ENCODE peak calls at places on chromosome 12, in four cellular contexts. One of them, this sample, is unnamed.

GRCh38 chr12:82745807-82746206 is 59.1 kb downstream of the TMTC2 start:
- DNase-seq in transverse colon: no peak
- DNase-seq in HCT116: no peak
- DNase-seq in neural progenitor cell: no peak
- DNase-seq in this sample: no peak

GRCh38 chr12:115404761-115405470 is 720.9 kb upstream of the TBX3 start:
- DNase-seq in transverse colon: no peak
- DNase-seq in HCT116: no peak
- DNase-seq in neural progenitor cell: no peak
- DNase-seq in this sample: no peak

GRCh38 chr12:20120296-20120695 is 248.0 kb upstream of the PDE3A start:
- DNase-seq in transverse colon: no peak
- DNase-seq in HCT116: no peak
- DNase-seq in neural progenitor cell: no peak
- DNase-seq in this sample: no peak

GRCh38 chr12:6444031-6444430 is 724 bp upstream of the CD27 start:
- DNase-seq in transverse colon: no peak
- DNase-seq in HCT116: no peak
- DNase-seq in neural progenitor cell: no peak
- DNase-seq in this sample: no peak

GRCh38 chr12:53820503-53820902 is 68.7 kb upstream of the CISTR start:
- DNase-seq in transverse colon: no peak
- DNase-seq in HCT116: no peak
- DNase-seq in neural progenitor cell: no peak
- DNase-seq in this sample: no peak

GRCh38 chr12:120089105-120089504 is 27.4 kb downstream of the RAB35 start:
- DNase-seq in transverse colon: no peak
- DNase-seq in HCT116: no peak
- DNase-seq in neural progenitor cell: no peak
- DNase-seq in this sample: no peak

GRCh38 chr12:103779410-103780092 is 61.5 kb downstream of the NT5DC3 start:
- DNase-seq in transverse colon: no peak
- DNase-seq in HCT116: no peak
- DNase-seq in neural progenitor cell: no peak
- DNase-seq in this sample: no peak

GRCh38 chr12:6362383-6362782 is 13.0 kb downstream of the SCNN1A start:
- DNase-seq in transverse colon: no peak
- DNase-seq in HCT116: no peak
- DNase-seq in neural progenitor cell: no peak
- DNase-seq in this sample: no peak

GRCh38 chr12:76008438-76008837 is 23.1 kb downstream of the PHLDA1 start:
- DNase-seq in transverse colon: no peak
- DNase-seq in HCT116: no peak
- DNase-seq in neural progenitor cell: no peak
- DNase-seq in this sample: no peak

GRCh38 chr12:6867407-6868210 is at the start of gene TPI1:
- DNase-seq in transverse colon: peak; percentile 90
- DNase-seq in HCT116: no peak
- DNase-seq in neural progenitor cell: peak; percentile 90
- DNase-seq in this sample: peak; percentile 88

GRCh38 chr12:40152783-40153383 is 47.0 kb upstream of the SLC2A13 start:
- DNase-seq in transverse colon: peak; percentile 59
- DNase-seq in HCT116: peak; percentile 24
- DNase-seq in neural progenitor cell: peak; percentile 50
- DNase-seq in this sample: peak; percentile 74

GRCh38 chr12:88111074-88111652 is 30.7 kb downstream of the CEP290 start:
- DNase-seq in transverse colon: no peak
- DNase-seq in HCT116: peak; percentile 38
- DNase-seq in neural progenitor cell: peak; percentile 8
- DNase-seq in this sample: peak; percentile 22

GRCh38 chr12:20629414-20630156 is 65.5 kb upstream of the SLCO1C1 start:
- DNase-seq in transverse colon: peak; percentile 31
- DNase-seq in HCT116: no peak
- DNase-seq in neural progenitor cell: no peak
- DNase-seq in this sample: no peak

GRCh38 chr12:113247123-113248045 is 26.1 kb downstream of the TPCN1 start:
- DNase-seq in transverse colon: no peak
- DNase-seq in HCT116: no peak
- DNase-seq in neural progenitor cell: no peak
- DNase-seq in this sample: no peak

GRCh38 chr12:67909681-67910080 is 79.6 kb upstream of the IFNG-AS1 start:
- DNase-seq in transverse colon: no peak
- DNase-seq in HCT116: no peak
- DNase-seq in neural progenitor cell: no peak
- DNase-seq in this sample: no peak

GRCh38 chr12:58309806-58310205 is 368.4 kb downstream of the ATP23 start:
- DNase-seq in transverse colon: no peak
- DNase-seq in HCT116: no peak
- DNase-seq in neural progenitor cell: no peak
- DNase-seq in this sample: no peak

GRCh38 chr12:28568709-28569108 is 378.5 kb downstream of the CCDC91 start:
- DNase-seq in transverse colon: no peak
- DNase-seq in HCT116: no peak
- DNase-seq in neural progenitor cell: no peak
- DNase-seq in this sample: no peak

GRCh38 chr12:116397148-116397547 is 119.7 kb upstream of the MED13L start:
- DNase-seq in transverse colon: no peak
- DNase-seq in HCT116: no peak
- DNase-seq in neural progenitor cell: no peak
- DNase-seq in this sample: no peak

GRCh38 chr12:94671917-94672316 is 21.6 kb upstream of the TMCC3 start:
- DNase-seq in transverse colon: no peak
- DNase-seq in HCT116: no peak
- DNase-seq in neural progenitor cell: no peak
- DNase-seq in this sample: no peak

GRCh38 chr12:115394498-115395220 is 710.7 kb upstream of the TBX3 start:
- DNase-seq in transverse colon: no peak
- DNase-seq in HCT116: no peak
- DNase-seq in neural progenitor cell: no peak
- DNase-seq in this sample: no peak

GRCh38 chr12:25364529-25365339 is 114.0 kb upstream of the KRAS start:
- DNase-seq in transverse colon: no peak
- DNase-seq in HCT116: no peak
- DNase-seq in neural progenitor cell: no peak
- DNase-seq in this sample: peak; percentile 84

GRCh38 chr12:39618701-39619100 is 902 bp downstream of the ABCD2 start:
- DNase-seq in transverse colon: no peak
- DNase-seq in HCT116: no peak
- DNase-seq in neural progenitor cell: no peak
- DNase-seq in this sample: no peak

GRCh38 chr12:51863921-51864700 is 15.6 kb upstream of the FIGNL2 start:
- DNase-seq in transverse colon: no peak
- DNase-seq in HCT116: no peak
- DNase-seq in neural progenitor cell: peak; percentile 92
- DNase-seq in this sample: no peak

GRCh38 chr12:115451785-115452736 is 768.1 kb upstream of the TBX3 start:
- DNase-seq in transverse colon: no peak
- DNase-seq in HCT116: no peak
- DNase-seq in neural progenitor cell: peak; percentile 93
- DNase-seq in this sample: peak; percentile 35

GRCh38 chr12:84658877-84659276 is 253.7 kb downstream of the SLC6A15 start:
- DNase-seq in transverse colon: no peak
- DNase-seq in HCT116: no peak
- DNase-seq in neural progenitor cell: peak; percentile 10
- DNase-seq in this sample: peak; percentile 67

GRCh38 chr12:95583933-95584332 is 32.7 kb upstream of the USP44 start:
- DNase-seq in transverse colon: no peak
- DNase-seq in HCT116: peak; percentile 8
- DNase-seq in neural progenitor cell: no peak
- DNase-seq in this sample: no peak

GRCh38 chr12:118292836-118293235 is 79.9 kb downstream of the TAOK3 start:
- DNase-seq in transverse colon: no peak
- DNase-seq in HCT116: no peak
- DNase-seq in neural progenitor cell: no peak
- DNase-seq in this sample: no peak

GRCh38 chr12:29216797-29217583 is 67.9 kb downstream of the FAR2 start:
- DNase-seq in transverse colon: no peak
- DNase-seq in HCT116: no peak
- DNase-seq in neural progenitor cell: no peak
- DNase-seq in this sample: no peak

GRCh38 chr12:124441443-124442190 is 125.8 kb downstream of the NCOR2 start:
- DNase-seq in transverse colon: no peak
- DNase-seq in HCT116: no peak
- DNase-seq in neural progenitor cell: no peak
- DNase-seq in this sample: no peak
- H3K4me3 ChIP-seq in transverse colon: no peak overlapping the region
- H3K4me3 ChIP-seq in HCT116: no peak overlapping the region
- H3K4me3 ChIP-seq in neural progenitor cell: no peak overlapping the region
- H3K4me3 ChIP-seq in this sample: no peak overlapping the region

GRCh38 chr12:50536831-50537537 is 32.2 kb downstream of the DIP2B start:
- DNase-seq in transverse colon: no peak
- DNase-seq in HCT116: no peak
- DNase-seq in neural progenitor cell: no peak
- DNase-seq in this sample: no peak

GRCh38 chr12:50538178-50538577 is 33.4 kb downstream of the DIP2B start:
- DNase-seq in transverse colon: no peak
- DNase-seq in HCT116: no peak
- DNase-seq in neural progenitor cell: no peak
- DNase-seq in this sample: no peak

GRCh38 chr12:50541139-50541538 is 36.4 kb downstream of the DIP2B start:
- DNase-seq in transverse colon: no peak
- DNase-seq in HCT116: no peak
- DNase-seq in neural progenitor cell: no peak
- DNase-seq in this sample: no peak

GRCh38 chr12:50533971-50534370 is 29.2 kb downstream of the DIP2B start:
- DNase-seq in transverse colon: no peak
- DNase-seq in HCT116: no peak
- DNase-seq in neural progenitor cell: no peak
- DNase-seq in this sample: no peak

DNA sequence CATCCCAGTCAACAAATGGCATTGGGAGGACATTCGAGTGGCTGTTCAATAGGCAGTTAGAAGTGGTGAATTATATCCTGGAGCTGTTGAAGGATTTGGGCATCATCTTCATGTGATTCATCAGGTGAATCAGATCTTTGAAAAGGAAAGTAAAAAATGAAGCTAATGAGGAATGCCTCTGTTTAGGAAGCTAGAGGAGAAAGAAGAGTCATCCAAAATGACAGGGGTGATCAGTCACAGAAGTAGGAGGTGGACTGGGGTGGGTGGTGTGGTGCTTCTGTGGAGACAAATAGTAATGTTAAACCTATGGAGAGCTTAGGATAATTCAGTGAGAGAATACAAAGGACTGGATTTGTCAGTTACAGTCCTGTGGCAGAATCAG is 32.7 kb downstream of the DIP2B start:
- DNase-seq in transverse colon: no peak
- DNase-seq in HCT116: peak; percentile 56
- DNase-seq in neural progenitor cell: peak; percentile 18
- DNase-seq in this sample: no peak
- H3K4me3 ChIP-seq in transverse colon: no peak overlapping the region
- H3K4me3 ChIP-seq in HCT116: no peak overlapping the region
- H3K4me3 ChIP-seq in neural progenitor cell: no peak overlapping the region
- H3K4me3 ChIP-seq in this sample: no peak overlapping the region

DNA sequence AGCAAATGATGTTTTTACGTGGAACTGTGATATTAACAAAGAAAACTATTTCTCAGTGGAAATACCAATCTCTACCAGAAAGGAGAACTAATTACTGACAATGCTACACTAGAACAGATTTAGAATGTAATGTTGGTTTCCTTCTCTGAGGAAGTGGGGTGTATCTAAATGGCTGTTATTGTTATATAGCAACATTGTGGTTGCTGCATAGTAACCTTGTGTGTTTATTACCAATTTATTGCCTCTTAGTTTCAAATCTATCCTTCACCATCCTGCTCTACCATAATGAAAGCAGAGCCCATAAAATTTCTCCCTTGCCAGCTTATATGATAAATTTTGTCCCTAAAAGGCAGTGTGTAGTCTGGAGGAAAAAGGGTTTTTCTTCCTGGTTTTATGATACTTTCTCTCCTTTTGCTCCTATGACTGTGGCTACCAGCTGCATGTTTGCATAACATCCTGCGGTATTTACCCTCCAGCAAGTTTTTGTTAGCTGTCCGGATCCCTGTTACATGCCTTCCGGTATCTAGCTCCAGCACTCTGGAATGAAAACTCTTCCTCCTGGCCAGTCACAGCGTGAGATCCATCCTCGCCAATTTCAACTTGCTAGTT is 5.7 kb upstream of the KLRK1 start:
- DNase-seq in transverse colon: peak; percentile 40
- DNase-seq in HCT116: no peak
- DNase-seq in neural progenitor cell: no peak
- DNase-seq in this sample: peak; percentile 28
- H3K4me3 ChIP-seq in transverse colon: no peak overlapping the region
- H3K4me3 ChIP-seq in HCT116: no peak overlapping the region
- H3K4me3 ChIP-seq in neural progenitor cell: no peak overlapping the region
- H3K4me3 ChIP-seq in this sample: no peak overlapping the region

DNA sequence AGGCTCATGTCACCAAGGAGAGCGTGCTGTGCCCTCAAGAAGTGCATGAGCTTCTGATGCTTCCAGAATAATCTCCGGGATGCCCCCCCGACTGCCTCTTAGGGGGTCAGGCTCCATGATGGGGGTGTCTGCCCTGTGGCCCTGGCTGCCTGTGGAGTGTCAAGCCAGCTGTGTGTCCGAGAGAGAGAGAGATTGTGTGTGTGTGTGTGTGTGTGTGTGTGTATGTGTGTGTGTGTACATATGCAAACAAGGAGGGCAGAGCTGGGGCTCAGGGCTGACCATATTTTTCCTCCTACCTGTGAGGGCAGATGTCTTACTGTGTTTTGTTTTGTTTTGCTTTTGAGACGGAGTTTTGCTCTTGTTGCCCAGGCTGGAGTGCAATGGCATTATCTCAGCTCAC is 5.6 kb upstream of the ALDH2 start:
- DNase-seq in transverse colon: peak; percentile 51
- DNase-seq in HCT116: no peak
- DNase-seq in neural progenitor cell: no peak
- DNase-seq in this sample: no peak
- H3K4me3 ChIP-seq in transverse colon: no peak overlapping the region
- H3K4me3 ChIP-seq in HCT116: no peak overlapping the region
- H3K4me3 ChIP-seq in neural progenitor cell: no peak overlapping the region
- H3K4me3 ChIP-seq in this sample: no peak overlapping the region

GRCh38 chr12:72523754-72524153 is 251.6 kb downstream of the TRHDE start:
- DNase-seq in transverse colon: no peak
- DNase-seq in HCT116: no peak
- DNase-seq in neural progenitor cell: no peak
- DNase-seq in this sample: no peak
- H3K4me3 ChIP-seq in transverse colon: no peak overlapping the region
- H3K4me3 ChIP-seq in HCT116: no peak overlapping the region
- H3K4me3 ChIP-seq in neural progenitor cell: no peak overlapping the region
- H3K4me3 ChIP-seq in this sample: no peak overlapping the region

DNA sequence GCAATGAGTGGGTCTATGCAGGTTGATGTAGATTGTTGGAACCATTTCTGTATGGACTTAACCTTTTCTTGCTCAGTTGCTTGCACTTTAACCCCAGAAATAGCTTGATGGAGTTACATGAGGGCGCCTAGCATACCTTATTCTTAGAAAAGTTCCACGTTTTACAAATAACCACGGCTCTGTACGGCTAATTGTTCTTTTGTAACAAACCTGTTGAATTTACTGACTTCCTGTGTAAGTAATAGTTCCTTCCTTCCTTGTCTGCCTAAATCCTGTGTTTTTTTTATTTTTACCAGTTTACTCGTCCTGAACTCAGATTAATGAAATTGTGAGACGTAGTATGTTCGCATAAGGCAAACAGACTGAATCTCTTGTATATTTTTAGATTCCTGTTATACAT is 106.2 kb downstream of the FGD4 start:
- DNase-seq in transverse colon: no peak
- DNase-seq in HCT116: no peak
- DNase-seq in neural progenitor cell: no peak
- DNase-seq in this sample: no peak
- H3K4me3 ChIP-seq in transverse colon: no peak overlapping the region
- H3K4me3 ChIP-seq in HCT116: no peak overlapping the region
- H3K4me3 ChIP-seq in neural progenitor cell: peak overlapping the region; percentile 61
- H3K4me3 ChIP-seq in this sample: no peak overlapping the region

GRCh38 chr12:1804545-1805332 is 15.6 kb upstream of the LRTM2 start:
- DNase-seq in transverse colon: peak; percentile 90
- DNase-seq in HCT116: peak; percentile 75
- DNase-seq in neural progenitor cell: peak; percentile 91
- DNase-seq in this sample: peak; percentile 94
- H3K4me3 ChIP-seq in transverse colon: no peak overlapping the region
- H3K4me3 ChIP-seq in HCT116: no peak overlapping the region
- H3K4me3 ChIP-seq in neural progenitor cell: no peak overlapping the region
- H3K4me3 ChIP-seq in this sample: no peak overlapping the region

This sample was measured in HAP-1.